ENCODE peak calls at places on chromosomes 1 and 21, in four cellular contexts. T is IMR-90, W is heart left ventricle, Q is testis. R is an unnamed sample.

GRCh38 chr1:104132386-104132973 is 382.8 kb downstream of the AMY1C start:
- DNase-seq in Q (peak), W (no peak), T (peak), R (peak)

GRCh38 chr1:198628064-198628455 is 10.8 kb upstream of the PTPRC start:
- DNase-seq in Q (no peak), W (no peak), T (no peak), R (no peak)

GRCh38 chr1:167518331-167518700 is at the start of gene CD247:
- DNase-seq in W (no peak), T (no peak), Q (no peak), R (no peak)

GRCh38 chr1:17603091-17603841 is 63.8 kb downstream of the ARHGEF10L start:
- DNase-seq in Q (no peak), W (no peak), T (no peak), R (no peak)

GRCh38 chr21:35254752-35255138 is 205.6 kb upstream of the RUNX1 start:
- DNase-seq in Q (no peak), T (no peak), W (no peak), R (no peak)

GRCh38 chr1:38062361-38063288 is 16.0 kb upstream of the POU3F1 start:
- DNase-seq in W (no peak), Q (no peak), T (no peak), R (no peak)

GRCh38 chr1:20871419-20871818 is 84.3 kb upstream of the HP1BP3 start:
- DNase-seq in T (peak), W (no peak), Q (no peak), R (no peak)

GRCh38 chr1:206930210-206930798 is 8.6 kb upstream of the FCMR start:
- DNase-seq in W (no peak), T (no peak), Q (no peak), R (no peak)

GRCh38 chr1:243732627-243733026 is 117.4 kb downstream of the AKT3 start:
- DNase-seq in W (no peak), Q (no peak), T (no peak), R (no peak)

GRCh38 chr1:82632164-82632563 is 831.4 kb downstream of the ADGRL2 start:
- DNase-seq in Q (no peak), W (no peak), T (no peak), R (no peak)

GRCh38 chr1:199273837-199274379 is 635.1 kb downstream of the PTPRC start:
- DNase-seq in Q (no peak), T (peak), W (no peak), R (peak)

GRCh38 chr1:175269151-175269550 is 76.6 kb upstream of the KIAA0040 start:
- DNase-seq in Q (no peak), W (no peak), T (no peak), R (no peak)

GRCh38 chr1:212656730-212657129 is 42.9 kb downstream of the BATF3 start:
- DNase-seq in Q (no peak), W (no peak), T (no peak), R (peak)

GRCh38 chr1:21175670-21176581 is 771 bp downstream of the EIF4G3 start:
- DNase-seq in T (no peak), Q (peak), W (peak), R (peak)

GRCh38 chr1:75136158-75136815 is 2.1 kb downstream of the LHX8 start:
- DNase-seq in T (no peak), W (no peak), Q (no peak), R (no peak)

GRCh38 chr1:38095337-38096030 is 48.9 kb upstream of the POU3F1 start:
- DNase-seq in W (no peak), Q (no peak), T (no peak), R (no peak)

GRCh38 chr1:24318988-24319863 is at the start of gene GRHL3:
- DNase-seq in T (no peak), W (no peak), Q (no peak), R (no peak)

GRCh38 chr1:74693473-74693872 is 19.9 kb upstream of the ERICH3 start:
- DNase-seq in T (peak), Q (no peak), W (no peak), R (no peak)

GRCh38 chr1:25615563-25616079 is 970 bp upstream of the MAN1C1 start:
- DNase-seq in W (no peak), T (no peak), Q (no peak), R (peak)

GRCh38 chr1:204225841-204226745 is 12.3 kb upstream of the GOLT1A start:
- DNase-seq in T (peak), W (no peak), Q (no peak), R (peak)

DNA sequence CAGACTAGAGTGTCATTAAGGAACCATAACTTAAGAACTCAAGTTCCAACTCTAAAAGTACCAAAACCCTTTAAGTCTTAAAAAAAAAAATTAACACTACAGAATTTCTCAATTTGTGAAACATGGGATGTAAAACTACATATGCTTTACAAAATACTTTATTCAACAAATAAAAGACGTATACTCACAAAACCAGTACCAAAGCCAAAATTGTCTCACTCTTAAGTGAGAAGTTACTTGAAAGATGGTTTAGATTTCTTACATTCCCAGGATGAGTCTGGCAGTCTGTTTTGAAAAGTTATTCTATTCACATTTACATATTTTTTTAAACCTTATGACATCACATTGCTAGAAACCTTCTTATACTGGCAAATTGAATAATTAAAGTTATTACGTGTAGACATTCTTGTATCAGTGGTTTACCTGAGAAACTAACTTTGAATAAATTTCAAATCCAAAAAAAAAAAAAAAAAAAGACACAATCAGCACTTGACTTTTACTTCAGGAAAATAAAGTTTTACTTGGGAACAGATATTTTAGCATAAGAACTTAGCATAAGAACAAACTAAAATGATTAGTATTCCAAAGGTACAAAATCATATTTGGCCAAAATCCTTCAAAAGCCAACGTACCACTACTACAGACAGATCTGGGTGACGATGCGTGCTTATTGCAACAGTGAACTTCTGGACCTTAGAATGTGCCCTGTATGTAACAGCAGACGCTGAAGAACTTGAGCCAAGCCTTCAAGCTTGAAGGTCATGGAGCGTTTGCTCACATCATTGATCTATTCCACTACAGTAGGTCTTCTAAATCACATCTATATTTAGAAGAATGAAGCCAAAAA is 2.6 kb downstream of the CDC42BPA start:
- DNase-seq in Q (peak), T (peak), W (peak), R (peak)
- TF ChIP-seq POLR2A in Q (no peak), T (no peak), W (no peak), R (no peak)

DNA sequence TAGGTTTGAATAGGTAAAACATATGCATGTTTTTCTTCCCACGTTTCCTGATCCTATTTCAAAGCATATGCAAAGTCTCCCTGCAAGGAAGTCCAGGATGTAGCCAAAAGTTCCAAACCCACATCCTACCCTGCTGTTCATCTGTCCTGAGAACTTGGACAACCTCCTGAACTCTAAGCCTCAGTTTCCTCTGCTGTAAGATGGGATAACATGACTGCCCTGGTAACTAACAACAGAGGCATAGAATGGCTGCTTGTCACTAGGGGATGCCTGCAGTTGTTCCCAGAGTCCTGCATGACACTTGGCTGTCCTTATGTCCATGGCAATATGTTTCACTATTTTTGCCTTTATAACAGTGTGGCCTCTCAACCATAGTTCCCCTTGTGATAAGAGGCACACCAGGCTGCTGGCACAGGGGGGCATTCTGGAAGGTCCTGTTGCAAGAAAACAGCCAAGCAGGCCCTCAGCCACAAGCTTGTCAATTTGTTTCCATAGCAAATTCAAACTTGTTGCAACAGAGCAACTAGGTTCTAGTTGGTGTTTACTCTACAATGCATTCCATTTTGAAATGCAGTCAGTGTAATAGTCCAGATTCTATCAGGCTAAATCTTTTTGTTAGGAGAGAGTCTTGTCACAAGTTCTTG is 1.5 kb upstream of the HDGF start:
- DNase-seq in T (peak), W (no peak), Q (no peak), R (peak)
- TF ChIP-seq POLR2A in T (no peak), W (no peak), Q (no peak), R (no peak)

GRCh38 chr1:150974580-150975478 is at the start of gene CERS2:
- DNase-seq in W (peak), Q (peak), T (peak), R (peak)
- TF ChIP-seq POLR2A in W (no peak), Q (no peak), T (peak), R (peak)

GRCh38 chr1:43978551-43979260 is at the start of gene B4GALT2:
- DNase-seq in Q (peak), W (peak), T (no peak), R (peak)
- TF ChIP-seq POLR2A in Q (no peak), W (no peak), T (peak), R (no peak)

GRCh38 chr1:150555198-150555970 is 6.2 kb downstream of the ADAMTSL4 start:
- DNase-seq in W (no peak), T (no peak), Q (no peak), R (no peak)
- TF ChIP-seq POLR2A in W (no peak), T (no peak), Q (no peak), R (no peak)

GRCh38 chr1:1013922-1014617 is 773 bp downstream of the ISG15 start:
- DNase-seq in W (peak), T (peak), Q (no peak), R (peak)

GRCh38 chr1:1011388-1011949 is 1.8 kb upstream of the ISG15 start:
- DNase-seq in W (no peak), T (no peak), Q (no peak), R (no peak)

GRCh38 chr1:1014896-1015681 is 1.8 kb downstream of the ISG15 start:
- DNase-seq in T (no peak), W (peak), Q (no peak), R (peak)

DNA sequence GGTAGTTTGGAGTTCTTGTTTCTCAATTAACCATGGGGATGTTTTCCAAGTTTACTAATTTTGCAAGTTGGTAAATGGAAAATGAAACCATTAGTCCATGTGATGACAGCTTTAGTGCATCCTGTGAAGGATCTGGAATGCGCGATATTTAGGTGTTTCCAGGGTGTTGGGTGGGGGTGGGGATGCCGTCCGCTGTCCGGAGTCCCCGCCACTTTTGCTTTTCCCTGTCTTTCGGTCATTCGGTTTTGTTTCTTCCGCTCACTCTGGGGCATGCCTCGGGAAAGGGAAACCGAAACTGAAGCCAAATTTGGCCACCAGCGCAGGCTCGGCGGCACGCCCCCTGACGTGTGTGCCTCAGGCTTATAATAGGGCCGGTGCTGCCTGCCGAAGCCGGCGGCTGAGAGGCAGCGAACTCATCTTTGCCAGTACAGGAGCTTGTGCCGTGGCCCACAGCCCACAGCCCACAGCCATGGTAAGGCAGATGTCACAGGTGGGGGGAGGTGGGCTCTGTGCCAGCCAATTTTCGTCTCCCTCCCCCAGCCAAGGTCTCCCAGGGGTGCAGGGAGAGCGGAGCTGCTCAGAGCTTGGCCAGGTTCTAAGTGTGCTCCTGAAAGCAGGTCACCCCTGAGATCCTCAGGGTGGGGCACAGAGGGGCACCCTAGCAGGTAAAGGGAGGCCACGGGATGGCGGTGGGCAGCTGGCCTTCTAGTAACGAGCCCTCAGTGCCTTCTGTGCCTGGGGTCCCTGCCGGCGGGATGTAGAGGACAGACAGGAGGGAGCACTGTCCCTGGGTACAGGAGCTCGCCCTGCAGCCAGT is at the start of gene ISG15:
- DNase-seq in T (peak), W (peak), Q (peak), R (peak)
- TF ChIP-seq POLR2A in T (peak), W (peak), Q (peak), R (peak)

DNA sequence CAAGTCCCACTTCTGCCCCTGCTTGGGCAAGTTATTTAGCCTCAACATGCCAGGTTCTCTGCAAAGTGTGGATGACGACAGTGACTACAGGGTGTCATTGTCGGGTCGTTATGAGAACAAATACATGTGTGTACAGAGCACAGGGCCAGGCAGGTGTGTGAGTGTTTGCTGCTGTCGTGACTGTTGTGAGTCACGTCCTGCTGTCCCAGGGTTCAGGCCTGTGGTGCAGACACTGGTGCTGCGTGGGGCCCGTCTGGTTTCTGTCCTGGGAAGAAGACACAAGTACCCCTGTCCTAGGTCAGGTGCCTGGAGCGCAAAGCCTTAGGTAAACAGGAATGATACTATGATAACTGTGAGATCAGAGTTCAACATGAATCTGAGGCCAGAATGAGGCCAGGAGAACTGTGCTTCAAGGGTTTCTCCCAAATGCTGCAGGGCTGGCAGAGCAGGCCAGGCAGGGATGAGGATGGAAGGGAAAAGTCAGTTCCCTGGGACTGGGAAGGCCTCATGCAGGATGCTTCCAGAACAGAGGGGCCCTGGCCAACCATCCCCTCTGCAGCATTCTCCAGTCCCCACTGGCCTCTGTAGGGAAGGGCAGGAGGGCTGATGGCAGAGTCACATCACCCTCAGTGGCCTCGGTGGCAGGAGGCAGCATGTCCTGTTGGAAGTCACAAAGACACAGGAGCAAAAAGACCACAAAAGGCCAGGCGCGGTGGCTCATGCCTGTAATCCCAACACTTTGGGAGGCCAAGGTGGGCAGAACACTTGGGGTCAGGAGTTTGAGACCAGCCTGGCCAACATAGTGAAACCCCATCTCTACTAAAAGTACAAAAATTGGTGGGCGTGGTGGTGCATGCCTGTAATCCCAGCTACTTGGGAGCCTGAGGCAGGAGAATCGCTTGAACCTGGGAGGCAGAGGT is 15.7 kb downstream of the GPR157 start:
- DNase-seq in Q (no peak), W (no peak), T (peak), R (no peak)
- TF ChIP-seq POLR2A in Q (no peak), W (no peak), T (no peak), R (no peak)

DNA sequence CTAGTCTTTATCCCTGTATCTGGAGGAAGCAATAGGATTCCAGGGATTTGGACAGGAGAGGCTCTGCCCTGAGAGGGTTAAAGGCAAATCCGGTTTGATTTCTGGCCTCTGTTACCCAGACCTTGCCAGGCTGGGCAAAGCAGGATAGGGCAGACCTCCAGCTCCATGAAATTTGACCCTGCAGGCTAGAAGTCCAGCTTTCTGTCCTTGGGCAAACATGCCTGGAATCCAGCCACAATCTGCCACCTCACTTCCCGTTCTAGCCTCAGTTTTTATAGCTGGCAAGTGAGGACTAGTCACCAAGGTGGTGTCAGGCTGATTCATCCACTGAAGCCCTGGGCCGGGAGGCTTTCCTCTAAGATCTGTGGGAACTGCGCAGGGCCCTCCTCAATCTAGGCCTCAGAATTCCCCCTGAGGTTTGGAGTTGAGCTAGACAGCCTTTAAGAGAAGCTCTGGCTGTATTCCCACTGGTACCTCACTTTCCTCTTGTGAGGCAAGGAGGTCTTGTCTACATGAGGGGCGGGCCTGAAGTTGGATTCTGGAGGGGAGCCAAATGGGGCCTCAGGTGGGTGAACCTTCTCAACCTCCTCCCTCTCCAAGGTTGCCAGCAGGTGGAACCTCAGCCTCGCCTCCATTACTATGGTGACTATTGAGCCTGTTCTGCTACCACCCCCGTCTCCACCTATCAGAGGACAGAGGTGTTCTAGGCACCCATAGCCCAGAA is 7.0 kb upstream of the P3R3URF start:
- DNase-seq in Q (peak), W (peak), T (peak), R (no peak)
- TF ChIP-seq POLR2A in Q (no peak), W (peak), T (no peak), R (no peak)